ENCODE peak calls at places on chromosomes 1 and 21, in six cellular contexts. K is neural progenitor cell, C is endothelial cell of umbilical vein, X is HCT116, L is Karpas-422, W is A549. R is an unnamed sample.

GRCh38 chr1:204869097-204869496 is 1.6 kb upstream of the NFASC start:
- DNase-seq in K (no peak), C (no peak), X (no peak), L (no peak), W (no peak), R (no peak)

GRCh38 chr1:63124666-63125191 is 197.6 kb upstream of the FOXD3 start:
- DNase-seq in K (no peak), C (peak), X (no peak), L (no peak), W (no peak), R (no peak)

GRCh38 chr1:28973850-28974841 is 59.8 kb downstream of the EPB41 start:
- DNase-seq in K (no peak), C (no peak), X (no peak), L (no peak), W (no peak), R (no peak)

GRCh38 chr1:94542088-94542671 is 621 bp upstream of the F3 start:
- DNase-seq in K (peak), C (peak), X (no peak), L (no peak), W (no peak), R (no peak)

GRCh38 chr1:86527306-86527705 is 19.6 kb upstream of the CLCA4 start:
- DNase-seq in K (no peak), C (peak), X (no peak), L (no peak), W (no peak), R (peak)

GRCh38 chr1:92990828-92991227 is 29.6 kb upstream of the DIPK1A start:
- DNase-seq in K (no peak), C (no peak), X (no peak), L (no peak), W (no peak), R (no peak)

GRCh38 chr1:85200367-85200869 is 398 bp downstream of the SYDE2 start:
- DNase-seq in K (peak), C (no peak), X (no peak), L (no peak), W (peak), R (no peak)

GRCh38 chr1:159800177-159800935 is 1.8 kb upstream of the FCRL6 start:
- DNase-seq in K (no peak), C (no peak), X (no peak), L (no peak), W (no peak), R (no peak)

GRCh38 chr21:41613421-41613998 is 105.6 kb upstream of the TMPRSS2 start:
- DNase-seq in K (no peak), C (no peak), X (no peak), L (no peak), W (no peak), R (no peak)

GRCh38 chr1:172477741-172478140 is 33.9 kb upstream of the PIGC start:
- DNase-seq in K (no peak), C (no peak), X (no peak), L (no peak), W (no peak), R (no peak)

GRCh38 chr1:183697814-183698590 is 44.9 kb upstream of the APOBEC4 start:
- DNase-seq in K (no peak), C (peak), X (no peak), L (no peak), W (no peak), R (no peak)

GRCh38 chr1:110282395-110282794 is 56.8 kb upstream of the RBM15 start:
- DNase-seq in K (no peak), C (no peak), X (no peak), L (no peak), W (no peak), R (no peak)

GRCh38 chr1:24308365-24309015 is 10.7 kb upstream of the GRHL3 start:
- DNase-seq in K (peak), C (no peak), X (no peak), L (peak), W (no peak), R (no peak)

GRCh38 chr1:85440584-85440983 is 24.4 kb downstream of the DDAH1 start:
- DNase-seq in K (no peak), C (peak), X (no peak), L (no peak), W (no peak), R (no peak)

GRCh38 chr1:156616463-156616862 is 2.8 kb upstream of the HAPLN2 start:
- DNase-seq in K (no peak), C (peak), X (no peak), L (no peak), W (no peak), R (peak)

GRCh38 chr1:226655251-226656163 is 83.6 kb downstream of the ITPKB start:
- DNase-seq in K (no peak), C (no peak), X (no peak), L (peak), W (no peak), R (no peak)

GRCh38 chr1:205003358-205004145 is 39.5 kb upstream of the CNTN2 start:
- DNase-seq in K (peak), C (no peak), X (no peak), L (no peak), W (no peak), R (peak)

GRCh38 chr1:110102081-110102480 is 10.2 kb upstream of the UBL4B start:
- DNase-seq in K (no peak), C (no peak), X (no peak), L (peak), W (no peak), R (no peak)

GRCh38 chr1:56525463-56526155 is 53.8 kb downstream of the PLPP3 start:
- DNase-seq in K (no peak), C (no peak), X (no peak), L (peak), W (no peak), R (no peak)

GRCh38 chr1:33818071-33818470 is 45.8 kb upstream of the HMGB4 start:
- DNase-seq in K (no peak), C (no peak), X (no peak), L (no peak), W (no peak), R (no peak)

GRCh38 chr21:36946949-36947371 is 19.5 kb downstream of the HLCS start:
- DNase-seq in K (peak), C (no peak), X (no peak), L (no peak), W (no peak), R (no peak)

GRCh38 chr1:60598055-60598910 is 484.1 kb upstream of the NFIA start:
- DNase-seq in K (no peak), C (peak), X (no peak), L (no peak), W (no peak), R (no peak)

GRCh38 chr1:10508511-10508951 is 33.8 kb downstream of the PEX14 start:
- DNase-seq in K (peak), C (no peak), X (no peak), L (no peak), W (no peak), R (no peak)

GRCh38 chr1:2185880-2186855 is 8.4 kb downstream of the FAAP20 start:
- DNase-seq in K (no peak), C (no peak), X (no peak), L (no peak), W (no peak), R (no peak)

GRCh38 chr1:176196728-176197127 is 10.4 kb downstream of the COP1 start:
- DNase-seq in K (no peak), C (no peak), X (no peak), L (no peak), W (no peak), R (no peak)

GRCh38 chr1:19385869-19386591 is 73.9 kb downstream of the SLC66A1 start:
- DNase-seq in K (no peak), C (peak), X (no peak), L (no peak), W (no peak), R (peak)

GRCh38 chr1:116375884-116376733 is 3.1 kb downstream of the ATP1A1 start:
- DNase-seq in K (peak), C (peak), X (peak), L (peak), W (no peak), R (peak)

GRCh38 chr1:160030657-160031367 is 978 bp downstream of the PIGM start:
- DNase-seq in K (peak), C (no peak), X (no peak), L (no peak), W (peak), R (peak)

GRCh38 chr1:180183426-180183825 is 28.8 kb downstream of the QSOX1 start:
- DNase-seq in K (no peak), C (no peak), X (no peak), L (no peak), W (no peak), R (no peak)

GRCh38 chr1:180181048-180181447 is 26.4 kb downstream of the QSOX1 start:
- DNase-seq in K (peak), C (peak), X (no peak), L (peak), W (no peak), R (peak)

GRCh38 chr1:180182721-180183311 is 28.1 kb downstream of the QSOX1 start:
- DNase-seq in K (no peak), C (no peak), X (no peak), L (no peak), W (no peak), R (no peak)

GRCh38 chr1:180184041-180184440 is 29.4 kb downstream of the QSOX1 start:
- DNase-seq in K (no peak), C (no peak), X (no peak), L (no peak), W (no peak), R (no peak)

GRCh38 chr1:180181996-180182675 is 27.5 kb downstream of the QSOX1 start:
- DNase-seq in K (no peak), C (no peak), X (no peak), L (no peak), W (no peak), R (no peak)
- H3K4me2 ChIP-seq in K (no peak), C (no peak), X (no peak), L (no peak), W (no peak), R (no peak)

GRCh38 chr1:54542120-54542961 is 5.7 kb upstream of the ACOT11 start:
- DNase-seq in K (peak), C (peak), X (peak), L (peak), W (peak), R (peak)

GRCh38 chr1:54543729-54544496 is 4.1 kb upstream of the ACOT11 start:
- DNase-seq in K (no peak), C (no peak), X (no peak), L (peak), W (no peak), R (no peak)

GRCh38 chr1:54545916-54546635 is 2.0 kb upstream of the ACOT11 start:
- DNase-seq in K (no peak), C (no peak), X (no peak), L (peak), W (no peak), R (no peak)

GRCh38 chr1:54540891-54541290 is 7.1 kb upstream of the ACOT11 start:
- DNase-seq in K (no peak), C (no peak), X (no peak), L (peak), W (no peak), R (no peak)

GRCh38 chr1:54542962-54543539 is 5.0 kb upstream of the ACOT11 start:
- DNase-seq in K (no peak), C (peak), X (no peak), L (peak), W (no peak), R (peak)
- H3K4me2 ChIP-seq in K (peak), C (peak), X (peak), L (no peak), W (peak), R (peak)

GRCh38 chr1:51565009-51565408 is 45.9 kb upstream of the EPS15 start:
- DNase-seq in K (no peak), C (no peak), X (no peak), L (no peak), W (no peak), R (no peak)

GRCh38 chr1:51561702-51562101 is 42.6 kb upstream of the EPS15 start:
- DNase-seq in K (no peak), C (no peak), X (no peak), L (no peak), W (no peak), R (no peak)

GRCh38 chr1:51567653-51568052 is 48.6 kb upstream of the EPS15 start:
- DNase-seq in K (no peak), C (peak), X (no peak), L (no peak), W (no peak), R (no peak)

GRCh38 chr1:51566260-51566659 is 47.2 kb upstream of the EPS15 start:
- DNase-seq in K (no peak), C (no peak), X (no peak), L (no peak), W (no peak), R (no peak)

GRCh38 chr1:51564124-51564523 is 45.1 kb upstream of the EPS15 start:
- DNase-seq in K (no peak), C (no peak), X (no peak), L (no peak), W (peak), R (peak)
- H3K4me2 ChIP-seq in K (no peak), C (no peak), X (no peak), L (no peak), W (peak), R (no peak)

GRCh38 chr1:114735479-114735878 is 18.9 kb upstream of the NRAS start:
- DNase-seq in K (no peak), C (no peak), X (no peak), L (no peak), W (no peak), R (no peak)

GRCh38 chr1:114737314-114737713 is 20.5 kb downstream of the CSDE1 start:
- DNase-seq in K (no peak), C (no peak), X (no peak), L (no peak), W (no peak), R (peak)

GRCh38 chr1:114745351-114745750 is 12.4 kb downstream of the CSDE1 start:
- DNase-seq in K (no peak), C (peak), X (no peak), L (no peak), W (no peak), R (no peak)

GRCh38 chr1:114741963-114742746 is 15.6 kb downstream of the CSDE1 start:
- DNase-seq in K (no peak), C (no peak), X (no peak), L (no peak), W (no peak), R (no peak)

DNA sequence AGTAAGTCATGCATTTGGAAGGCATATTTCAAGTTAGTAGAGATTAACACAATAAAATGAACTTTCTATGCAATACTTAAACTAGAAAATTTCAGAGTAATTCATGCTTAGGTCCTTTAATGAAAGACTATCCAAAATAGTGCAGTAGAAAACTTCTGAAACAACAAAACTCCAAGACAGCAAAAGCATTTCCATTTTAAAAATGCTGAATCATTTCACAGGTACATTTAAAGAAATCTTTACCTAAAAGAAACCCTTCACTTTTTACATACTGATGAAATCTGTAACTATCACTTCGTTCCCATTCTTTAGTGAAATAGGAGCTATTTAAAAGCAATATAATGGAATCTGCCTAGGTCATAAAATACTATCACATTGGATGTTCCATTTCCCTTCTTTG is 17.5 kb downstream of the CSDE1 start:
- DNase-seq in K (no peak), C (no peak), X (no peak), L (no peak), W (no peak), R (no peak)
- H3K4me2 ChIP-seq in K (no peak), C (no peak), X (no peak), L (no peak), W (no peak), R (no peak)

DNA sequence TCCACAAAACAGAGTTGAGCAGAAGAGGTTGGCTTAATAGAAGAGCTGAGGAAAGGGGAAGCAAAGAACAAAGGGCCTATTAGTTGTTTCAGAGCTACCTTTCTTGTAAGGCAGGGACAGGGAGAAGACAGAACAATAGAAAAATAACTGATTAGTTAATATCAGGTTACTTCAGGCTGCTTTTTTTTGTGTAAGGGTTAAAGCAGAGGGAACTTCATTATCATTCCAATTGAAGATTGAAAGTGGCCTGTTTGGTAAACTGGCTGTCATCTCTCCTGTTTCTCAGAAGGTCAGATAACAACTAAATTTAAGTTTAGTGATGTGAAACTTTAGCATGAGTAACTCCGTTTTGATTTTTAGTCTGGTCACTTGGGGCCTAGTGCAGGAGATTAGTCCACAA is 22.3 kb downstream of the CDC42 start:
- DNase-seq in K (no peak), C (peak), X (no peak), L (peak), W (no peak), R (no peak)
- H3K4me2 ChIP-seq in K (peak), C (no peak), X (no peak), L (peak), W (no peak), R (no peak)

GRCh38 chr1:229108598-229109201 is 162.2 kb upstream of the RAB4A start:
- DNase-seq in K (peak), C (no peak), X (no peak), L (peak), W (no peak), R (peak)
- H3K4me2 ChIP-seq in K (peak), C (no peak), X (no peak), L (peak), W (no peak), R (no peak)

GRCh38 chr1:200890818-200891773 is 3.6 kb upstream of the INAVA start:
- DNase-seq in K (peak), C (peak), X (peak), L (no peak), W (peak), R (peak)
- H3K4me2 ChIP-seq in K (peak), C (peak), X (peak), L (no peak), W (peak), R (peak)

GRCh38 chr1:113937146-113937545 is 8.0 kb downstream of the HIPK1 start:
- DNase-seq in K (no peak), C (peak), X (no peak), L (no peak), W (no peak), R (no peak)
- H3K4me2 ChIP-seq in K (no peak), C (peak), X (no peak), L (no peak), W (no peak), R (no peak)

DNA sequence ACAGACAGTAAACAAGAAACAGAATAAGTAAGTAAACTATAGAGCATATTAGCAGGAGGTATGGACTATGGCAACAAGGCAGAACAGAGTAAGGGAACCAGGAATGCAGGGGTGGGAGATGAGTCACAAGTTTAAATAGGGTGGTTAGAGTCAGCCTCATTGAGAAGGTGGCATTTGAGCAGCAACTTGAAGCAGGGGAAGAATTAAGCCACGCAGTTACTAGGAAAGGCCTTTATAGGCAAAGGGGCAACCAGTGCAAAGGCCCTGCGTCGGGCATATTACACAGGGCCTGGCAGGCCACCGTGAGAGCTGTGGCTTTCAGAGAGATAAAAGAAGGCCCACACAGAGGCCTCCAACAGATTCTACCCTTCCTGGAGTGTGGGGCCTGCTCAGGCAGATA is 186.1 kb upstream of the EDN2 start:
- DNase-seq in K (no peak), C (no peak), X (no peak), L (no peak), W (no peak), R (no peak)
- H3K4me2 ChIP-seq in K (no peak), C (no peak), X (peak), L (no peak), W (no peak), R (no peak)

GRCh38 chr1:26277719-26278118 is 2.2 kb upstream of the SH3BGRL3 start:
- DNase-seq in K (no peak), C (no peak), X (no peak), L (peak), W (no peak), R (no peak)
- H3K4me2 ChIP-seq in K (no peak), C (no peak), X (peak), L (no peak), W (no peak), R (peak)